ENCODE peak calls at places on chromosome 10, in eight cellular contexts. X, W, H, D, V, N, U and M are unnamed samples.

GRCh38 chr10:86936661-86937501 is 20.5 kb downstream of the MMRN2 start:
- DNase-seq in V (no peak), U (no peak), W (no peak), N (no peak), X (peak; percentile 48), H (peak; percentile 39), D (no peak), M (peak; percentile 56)

GRCh38 chr10:130416334-130416950 is 280.3 kb downstream of the GLRX3 start:
- DNase-seq in V (no peak), H (no peak), W (no peak), N (no peak), U (no peak), D (no peak), X (no peak), M (no peak)

GRCh38 chr10:31100662-31101061 is 69.0 kb upstream of the ZNF438 start:
- DNase-seq in N (no peak), V (no peak), U (no peak), D (no peak), W (no peak), X (no peak), H (no peak), M (no peak)

GRCh38 chr10:49347827-49348226 is 48.1 kb downstream of the DRGX start:
- DNase-seq in X (no peak), W (no peak), H (no peak), V (no peak), D (no peak), U (no peak), N (no peak), M (no peak)

GRCh38 chr10:125556884-125557283 is 126.1 kb downstream of the TEX36 start:
- DNase-seq in W (no peak), U (no peak), N (no peak), V (no peak), H (no peak), D (no peak), X (no peak), M (no peak)

GRCh38 chr10:85614566-85614965 is 752.0 kb downstream of the GRID1 start:
- DNase-seq in H (no peak), N (no peak), D (no peak), U (no peak), V (no peak), X (no peak), W (no peak), M (no peak)

GRCh38 chr10:3215336-3215860 is 42.8 kb upstream of the PITRM1 start:
- DNase-seq in H (no peak), U (no peak), D (no peak), W (no peak), V (no peak), X (no peak), N (no peak), M (no peak)

GRCh38 chr10:132058111-132058745 is 7.5 kb upstream of the JAKMIP3 start:
- DNase-seq in U (no peak), V (no peak), D (no peak), W (no peak), H (no peak), X (no peak), N (no peak), M (no peak)

GRCh38 chr10:45420453-45421192 is 46.6 kb downstream of the ALOX5 start:
- DNase-seq in V (no peak), W (peak; percentile 47), X (no peak), N (peak; percentile 54), U (no peak), H (peak; percentile 29), D (no peak), M (peak; percentile 75)

GRCh38 chr10:14158575-14158974 is 172.1 kb downstream of the FRMD4A start:
- DNase-seq in W (no peak), X (no peak), V (no peak), U (no peak), D (no peak), H (no peak), N (no peak), M (no peak)

GRCh38 chr10:79001082-79001885 is 67.5 kb upstream of the ZMIZ1 start:
- DNase-seq in V (no peak), W (no peak), X (peak; percentile 39), H (no peak), D (peak; percentile 81), U (no peak), N (no peak), M (peak; percentile 27)

GRCh38 chr10:6072215-6072941 is 10.2 kb upstream of the IL2RA start:
- DNase-seq in D (no peak), W (no peak), V (no peak), N (no peak), H (no peak), U (no peak), X (no peak), M (no peak)

GRCh38 chr10:101489355-101489754 is 98.7 kb downstream of the POLL start:
- DNase-seq in V (no peak), N (no peak), U (no peak), H (peak; percentile 65), W (no peak), D (no peak), X (no peak), M (no peak)

GRCh38 chr10:70475661-70476060 is 2.9 kb upstream of the PALD1 start:
- DNase-seq in U (no peak), N (no peak), W (no peak), V (no peak), D (peak; percentile 44), X (no peak), H (no peak), M (peak; percentile 53)

GRCh38 chr10:53025172-53025651 is 252.6 kb upstream of the MBL2 start:
- DNase-seq in N (no peak), D (no peak), V (no peak), X (no peak), H (peak; percentile 4), U (peak; percentile 50), W (no peak), M (no peak)

GRCh38 chr10:115918812-115919211 is 354.2 kb downstream of the GFRA1 start:
- DNase-seq in N (no peak), W (no peak), V (no peak), U (no peak), H (peak; percentile 55), D (peak; percentile 66), X (no peak), M (no peak)

GRCh38 chr10:99540673-99541531 is 8.2 kb downstream of the NKX2-3 start:
- DNase-seq in N (no peak), U (peak; percentile 55), W (no peak), X (no peak), D (no peak), H (no peak), V (no peak), M (no peak)

GRCh38 chr10:16967000-16967865 is 150.0 kb upstream of the RSU1 start:
- DNase-seq in W (no peak), H (peak; percentile 89), V (no peak), D (no peak), U (no peak), N (no peak), X (peak; percentile 89), M (no peak)

GRCh38 chr10:8159628-8160165 is 105.2 kb downstream of the GATA3 start:
- DNase-seq in W (no peak), H (no peak), V (no peak), X (no peak), D (peak; percentile 66), U (no peak), N (no peak), M (peak; percentile 75)

GRCh38 chr10:46229144-46229563 is 57.6 kb upstream of the ANTXRL start:
- DNase-seq in X (no peak), U (peak; percentile 61), N (no peak), D (no peak), W (no peak), H (peak; percentile 37), V (no peak), M (no peak)

GRCh38 chr10:122461729-122462532 is 578 bp downstream of the HTRA1 start:
- DNase-seq in H (no peak), W (no peak), X (no peak), V (no peak), N (no peak), U (peak; percentile 58), D (no peak), M (no peak)

GRCh38 chr10:102796407-102797176 is 40.6 kb downstream of the CYP17A1 start:
- DNase-seq in U (no peak), H (no peak), N (peak; percentile 30), D (no peak), X (no peak), W (peak; percentile 4), V (no peak), M (peak; percentile 76)

GRCh38 chr10:48775206-48775517 is 90.5 kb downstream of the WDFY4 start:
- DNase-seq in X (no peak), H (no peak), D (no peak), W (no peak), U (no peak), N (no peak), V (no peak), M (no peak)

GRCh38 chr10:132549416-132549815 is 11.8 kb downstream of the INPP5A start:
- DNase-seq in N (no peak), X (no peak), H (no peak), D (no peak), W (no peak), V (no peak), U (no peak), M (no peak)

GRCh38 chr10:103145860-103146466 is 47.1 kb downstream of the NT5C2 start:
- DNase-seq in W (no peak), H (peak; percentile 93), X (peak; percentile 89), D (no peak), U (peak; percentile 60), V (no peak), N (no peak), M (peak; percentile 74)

GRCh38 chr10:5905854-5906507 is 15.9 kb downstream of the FBH1 start:
- DNase-seq in X (no peak), H (no peak), N (no peak), D (no peak), U (no peak), W (no peak), V (no peak), M (no peak)

GRCh38 chr10:112810651-112811215 is 139.3 kb upstream of the TCF7L2 start:
- DNase-seq in D (no peak), H (no peak), W (no peak), N (no peak), X (no peak), U (no peak), V (no peak), M (no peak)

GRCh38 chr10:102131286-102132170 is 1.3 kb upstream of the PPRC1 start:
- DNase-seq in W (no peak), V (no peak), X (no peak), H (peak; percentile 19), D (no peak), U (no peak), N (no peak), M (peak; percentile 29)

GRCh38 chr10:6035926-6036575 is 26.1 kb downstream of the IL2RA start:
- DNase-seq in X (no peak), W (no peak), N (no peak), V (no peak), U (no peak), H (no peak), D (no peak), M (no peak)

GRCh38 chr10:119316729-119317097 is 109.3 kb downstream of the GRK5 start:
- DNase-seq in H (peak; percentile 84), W (no peak), N (no peak), U (no peak), V (no peak), D (peak; percentile 95), X (peak; percentile 41), M (peak; percentile 86)